ENCODE peak calls at places on chromosomes 16 and 17, in six cellular contexts. K, G, C, Q, M and Z are unnamed samples.

GRCh38 chr16:67229906-67230808 is 3.2 kb downstream of the TMEM208 start:
- DNase-seq in K (no peak), G (no peak), C (no peak), Q (no peak), M (no peak), Z (no peak)

GRCh38 chr17:47803751-47804150 is 17.8 kb downstream of the OSBPL7 start:
- DNase-seq in K (no peak), G (no peak), C (no peak), Q (no peak), M (no peak), Z (no peak)

GRCh38 chr17:51165680-51166197 is 472 bp upstream of the NME2 start:
- DNase-seq in K (peak), G (no peak), C (no peak), Q (peak), M (no peak), Z (no peak)

GRCh38 chr17:41464682-41465081 is 2.5 kb downstream of the KRT32 start:
- DNase-seq in K (no peak), G (no peak), C (peak), Q (peak), M (no peak), Z (peak)

GRCh38 chr17:43019418-43019817 is 2.8 kb downstream of the VAT1 start:
- DNase-seq in K (no peak), G (no peak), C (no peak), Q (no peak), M (no peak), Z (no peak)

GRCh38 chr17:3915642-3916012 is 638 bp downstream of the P2RX1 start:
- DNase-seq in K (no peak), G (no peak), C (no peak), Q (no peak), M (no peak), Z (no peak)

GRCh38 chr17:18158022-18158600 is 25.5 kb upstream of the ALKBH5 start:
- DNase-seq in K (peak), G (peak), C (peak), Q (peak), M (peak), Z (peak)

GRCh38 chr17:81340606-81341346 is 45.7 kb upstream of the SLC38A10 start:
- DNase-seq in K (no peak), G (no peak), C (no peak), Q (no peak), M (no peak), Z (no peak)

GRCh38 chr17:47913050-47913449 is 17.0 kb downstream of the SP2 start:
- DNase-seq in K (no peak), G (no peak), C (no peak), Q (no peak), M (no peak), Z (no peak)

GRCh38 chr17:69213059-69213813 is 15.4 kb downstream of the ABCA10 start:
- DNase-seq in K (peak), G (no peak), C (no peak), Q (no peak), M (no peak), Z (no peak)

GRCh38 chr17:17888371-17888770 is 51.6 kb upstream of the SREBF1 start:
- DNase-seq in K (no peak), G (no peak), C (no peak), Q (no peak), M (no peak), Z (no peak)

GRCh38 chr17:78806451-78806850 is 24.4 kb upstream of the CYTH1 start:
- DNase-seq in K (no peak), G (no peak), C (no peak), Q (peak), M (peak), Z (no peak)